ENCODE peak calls at places on chromosomes 13 and 19, in five cellular contexts. G is dorsolateral prefrontal cortex; N is CD8-positive, alpha-beta memory T cell; X is AG20443; W is fibroblast of the aortic adventitia. J is an unnamed sample.

GRCh38 chr13:99009987-99010551 is 32.2 kb upstream of the DOCK9 start:
- DNase-seq in N (no peak), X (no peak), G (no peak), W (no peak), J (no peak)

GRCh38 chr19:43518051-43518450 is 8.9 kb downstream of the ETHE1 start:
- DNase-seq in X (no peak), G (no peak), W (no peak), N (no peak), J (no peak)

GRCh38 chr13:46609726-46610125 is 56.8 kb downstream of the LRCH1 start:
- DNase-seq in N (no peak), G (no peak), X (no peak), W (no peak), J (no peak)

GRCh38 chr19:40614595-40615411 is 13.6 kb downstream of the LTBP4 start:
- DNase-seq in G (no peak), X (peak; percentile 87), W (peak; percentile 95), N (peak; percentile 59), J (peak; percentile 91)

GRCh38 chr19:48750351-48750750 is 2.1 kb downstream of the FUT1 start:
- DNase-seq in G (no peak), X (no peak), N (no peak), W (no peak), J (no peak)

GRCh38 chr13:97658556-97658955 is 224.6 kb downstream of the RAP2A start:
- DNase-seq in G (no peak), X (no peak), N (no peak), W (no peak), J (no peak)

GRCh38 chr19:13234518-13234917 is 84.3 kb downstream of the IER2 start:
- DNase-seq in G (no peak), X (peak; percentile 70), N (peak; percentile 33), W (peak; percentile 31), J (peak; percentile 48)

GRCh38 chr13:100341327-100341726 is 247.3 kb downstream of the GGACT start:
- DNase-seq in G (no peak), X (no peak), N (no peak), W (no peak), J (no peak)

GRCh38 chr13:43058318-43058674 is 34.9 kb downstream of the DNAJC15 start:
- DNase-seq in X (peak; percentile 78), W (peak; percentile 80), G (no peak), N (no peak), J (peak; percentile 99)

GRCh38 chr19:21569497-21569870 is 64.1 kb downstream of the ZNF429 start:
- DNase-seq in X (no peak), N (no peak), G (peak; percentile 32), W (no peak), J (peak; percentile 34)

GRCh38 chr19:7845390-7846179 is 15.6 kb downstream of the EVI5L start:
- DNase-seq in W (no peak), X (no peak), N (no peak), G (no peak), J (no peak)

GRCh38 chr19:53507523-53508442 is 30.2 kb upstream of the ZNF331 start:
- DNase-seq in N (no peak), G (no peak), X (no peak), W (no peak), J (no peak)